ENCODE peak calls at places on chromosomes 5 and 9, in five cellular contexts. B is NCI-H774, W is G401, F is WTC11, Q is esophagus squamous epithelium. C is an unnamed sample.

GRCh38 chr5:74434124-74434899 is 206.2 kb downstream of the ENC1 start:
- DNase-seq in B (no peak), W (no peak), F (no peak), Q (no peak), C (no peak)

GRCh38 chr5:9617191-9617590 is 13.0 kb downstream of the TAS2R1 start:
- DNase-seq in B (no peak), W (no peak), F (no peak), Q (no peak), C (no peak)

GRCh38 chr9:38130724-38131123 is 61.7 kb upstream of the SHB start:
- DNase-seq in B (no peak), W (no peak), F (no peak), Q (no peak), C (peak)

GRCh38 chr5:67283275-67283987 is 86.8 kb upstream of the CD180 start:
- DNase-seq in B (no peak), W (no peak), F (no peak), Q (no peak), C (no peak)

GRCh38 chr5:43208658-43209057 is 16.6 kb downstream of the NIM1K start:
- DNase-seq in B (no peak), W (no peak), F (no peak), Q (no peak), C (no peak)

GRCh38 chr9:114666441-114666840 is 8.8 kb upstream of the TEX53 start:
- DNase-seq in B (no peak), W (no peak), F (no peak), Q (no peak), C (no peak)

GRCh38 chr5:36073595-36074216 is 7.0 kb upstream of the UGT3A2 start:
- DNase-seq in B (peak), W (peak), F (peak), Q (no peak), C (no peak)

GRCh38 chr5:131532016-131532640 is 102.9 kb downstream of the RAPGEF6 start:
- DNase-seq in B (no peak), W (peak), F (no peak), Q (no peak), C (no peak)

GRCh38 chr5:67341478-67341877 is 144.9 kb upstream of the CD180 start:
- DNase-seq in B (no peak), W (no peak), F (no peak), Q (no peak), C (no peak)

GRCh38 chr5:41524174-41524573 is 13.8 kb upstream of the PLCXD3 start:
- DNase-seq in B (no peak), W (no peak), F (peak), Q (no peak), C (no peak)

GRCh38 chr5:39256472-39256871 is 37.1 kb upstream of the FYB1 start:
- DNase-seq in B (no peak), W (no peak), F (no peak), Q (no peak), C (no peak)

GRCh38 chr9:88747768-88748167 is 212.8 kb downstream of the NXNL2 start:
- DNase-seq in B (no peak), W (no peak), F (no peak), Q (no peak), C (peak)

GRCh38 chr9:134935056-134936020 is 17.6 kb upstream of the FCN1 start:
- DNase-seq in B (no peak), W (no peak), F (no peak), Q (no peak), C (no peak)

GRCh38 chr9:83130541-83130940 is 67.6 kb upstream of the RASEF start:
- DNase-seq in B (no peak), W (no peak), F (no peak), Q (no peak), C (no peak)

GRCh38 chr9:30036558-30036957 is 2347.9 kb upstream of the ACO1 start:
- DNase-seq in B (no peak), W (no peak), F (no peak), Q (no peak), C (no peak)

GRCh38 chr5:111439473-111440075 is 72.8 kb downstream of the STARD4 start:
- DNase-seq in B (no peak), W (no peak), F (no peak), Q (no peak), C (no peak)

GRCh38 chr5:58582004-58582403 is 871 bp upstream of the RAB3C start:
- DNase-seq in B (peak), W (peak), F (peak), Q (no peak), C (no peak)

GRCh38 chr5:126680215-126680817 is 79.6 kb downstream of the PHAX start:
- DNase-seq in B (no peak), W (no peak), F (peak), Q (no peak), C (no peak)

GRCh38 chr5:179268399-179268952 is 76.8 kb downstream of the ADAMTS2 start:
- DNase-seq in B (no peak), W (no peak), F (no peak), Q (no peak), C (no peak)

GRCh38 chr5:172005708-172006377 is 595 bp downstream of the FBXW11 start:
- DNase-seq in B (no peak), W (peak), F (peak), Q (no peak), C (peak)

GRCh38 chr9:92191801-92192200 is 76.6 kb upstream of the SPTLC1 start:
- DNase-seq in B (no peak), W (no peak), F (no peak), Q (no peak), C (no peak)

GRCh38 chr9:6915635-6916034 is 157.9 kb downstream of the KDM4C start:
- DNase-seq in B (no peak), W (no peak), F (no peak), Q (no peak), C (no peak)

GRCh38 chr5:159971038-159971437 is 37.9 kb upstream of the TTC1 start:
- DNase-seq in B (no peak), W (no peak), F (no peak), Q (no peak), C (no peak)

GRCh38 chr9:124861342-124862229 is at the start of the genes ARPC5L and RPL35:
- DNase-seq in B (peak), W (peak), F (peak), Q (peak), C (peak)

GRCh38 chr9:22175972-22176545 is 167.0 kb upstream of the CDKN2B start:
- DNase-seq in B (no peak), W (no peak), F (no peak), Q (no peak), C (no peak)

GRCh38 chr5:124704594-124705284 is 41.7 kb downstream of the ZNF608 start:
- DNase-seq in B (no peak), W (no peak), F (no peak), Q (no peak), C (no peak)

GRCh38 chr5:42791151-42791550 is 20.5 kb downstream of the SELENOP start:
- DNase-seq in B (no peak), W (no peak), F (no peak), Q (no peak), C (no peak)

GRCh38 chr9:133787749-133788015 is 49.5 kb upstream of the SARDH start:
- DNase-seq in B (no peak), W (peak), F (peak), Q (no peak), C (no peak)

GRCh38 chr5:138569759-138570158 is 5.4 kb downstream of the HSPA9 start:
- DNase-seq in B (no peak), W (no peak), F (no peak), Q (no peak), C (no peak)

C was measured in adrenal gland.